ENCODE peak calls at places on chromosomes 3 and 15, in six cellular contexts. Q is K562, I is GM12892, E is HepG2, O is H1, H is GM12878. U is an unnamed sample.

GRCh38 chr15:56207711-56208110 is 36.0 kb downstream of the RFX7 start:
- DNase-seq in O (no peak), E (no peak), Q (no peak), I (no peak), H (peak), U (no peak)

GRCh38 chr3:152899306-152899705 is 64.4 kb downstream of the P2RY1 start:
- DNase-seq in H (no peak), O (no peak), E (no peak), Q (no peak), I (no peak), U (no peak)

GRCh38 chr3:55595420-55595819 is 108.3 kb upstream of the WNT5A start:
- DNase-seq in I (no peak), H (no peak), Q (no peak), O (no peak), E (no peak), U (no peak)

GRCh38 chr3:89042251-89042650 is 65.2 kb upstream of the EPHA3 start:
- DNase-seq in O (no peak), I (no peak), Q (no peak), E (no peak), H (no peak), U (no peak)

GRCh38 chr3:31968391-31968926 is 12.6 kb downstream of the OSBPL10 start:
- DNase-seq in E (no peak), Q (no peak), O (no peak), H (no peak), I (no peak), U (no peak)

GRCh38 chr3:44055951-44056350 is 185.7 kb upstream of the TOPAZ1 start:
- DNase-seq in H (no peak), Q (no peak), I (no peak), E (no peak), O (no peak), U (no peak)

GRCh38 chr3:155185623-155186022 is 105.5 kb downstream of the MME start:
- DNase-seq in Q (no peak), I (no peak), H (no peak), E (no peak), O (no peak), U (no peak)

GRCh38 chr3:90136468-90137191 is 1029.2 kb downstream of the EPHA3 start:
- DNase-seq in Q (no peak), H (no peak), I (no peak), E (no peak), O (no peak), U (no peak)

GRCh38 chr3:135238866-135239434 is 443.9 kb downstream of the EPHB1 start:
- DNase-seq in O (no peak), Q (no peak), H (no peak), I (no peak), E (no peak), U (no peak)

GRCh38 chr15:31970007-31970406 is 60.3 kb upstream of the CHRNA7 start:
- DNase-seq in O (no peak), E (no peak), Q (no peak), I (no peak), H (no peak), U (no peak)

GRCh38 chr3:11228041-11228440 is 44.2 kb upstream of the ATG7 start:
- DNase-seq in I (no peak), H (no peak), O (no peak), Q (no peak), E (no peak), U (no peak)

GRCh38 chr3:123110953-123111615 is 44.3 kb downstream of the PDIA5 start:
- DNase-seq in Q (no peak), O (no peak), E (no peak), H (no peak), I (no peak), U (no peak)

GRCh38 chr15:44011238-44011873 is 183.7 kb downstream of the FRMD5 start:
- DNase-seq in E (no peak), Q (no peak), H (no peak), I (no peak), O (no peak), U (no peak)

GRCh38 chr15:85168642-85169173 is 187.1 kb downstream of the PDE8A start:
- DNase-seq in I (peak), H (no peak), E (peak), O (peak), Q (peak), U (peak)

GRCh38 chr3:46979958-46980497 is 562 bp downstream of the NBEAL2 start:
- DNase-seq in H (no peak), Q (no peak), I (no peak), O (no peak), E (no peak), U (no peak)

DNA sequence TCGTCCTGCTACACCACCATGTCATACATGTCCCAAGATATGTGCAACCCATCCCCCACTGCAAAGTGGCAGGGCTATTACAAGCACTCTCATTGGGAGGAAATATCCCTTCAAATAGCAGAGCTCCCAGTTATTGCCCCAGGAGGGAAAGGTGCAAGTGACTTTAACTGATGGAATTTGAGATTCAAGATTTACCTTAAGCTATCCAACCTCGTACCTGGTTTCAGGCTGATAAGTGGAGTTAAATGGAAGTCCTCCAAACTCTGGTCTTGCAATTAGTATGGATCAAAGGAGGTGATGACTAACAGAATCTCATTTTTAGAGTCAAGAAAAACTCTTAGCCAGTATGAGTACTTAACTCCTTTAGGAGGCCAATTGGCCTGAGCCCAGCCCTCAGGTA is 2.1 kb downstream of the SLCO2A1 start:
- DNase-seq in Q (no peak), O (no peak), I (no peak), H (no peak), E (no peak), U (no peak)
- TF ChIP-seq TAF1 in Q (no peak), O (no peak), I (no peak), H (no peak), E (no peak), U (no peak)

DNA sequence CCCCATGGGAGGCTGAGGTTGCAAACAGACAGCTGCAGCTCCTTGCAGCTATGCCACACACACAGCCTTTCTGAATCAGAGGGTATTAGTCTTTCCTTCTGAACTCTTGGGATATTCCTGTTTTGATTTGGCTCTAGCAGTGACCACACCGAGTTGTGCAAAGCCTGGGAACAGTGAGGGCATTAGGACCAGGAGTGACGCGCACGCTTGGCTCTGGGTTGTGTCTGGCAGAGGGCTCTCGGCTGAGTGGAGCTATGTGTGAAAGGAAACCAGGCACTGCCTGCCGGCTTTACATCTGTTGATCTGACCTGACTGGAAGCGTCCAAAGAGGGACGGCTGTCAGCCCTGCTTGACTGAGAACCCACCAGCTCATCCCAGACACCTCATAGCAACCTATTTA is at the start of gene GALNT15:
- DNase-seq in I (no peak), O (no peak), Q (no peak), H (no peak), E (no peak), U (no peak)
- TF ChIP-seq POLR2A in I (no peak), O (no peak), Q (no peak), H (no peak), E (no peak), U (no peak)

GRCh38 chr3:132405188-132405587 is 12.1 kb upstream of the DNAJC13 start:
- DNase-seq in O (no peak), E (no peak), H (no peak), Q (no peak), I (no peak), U (no peak)
- TF ChIP-seq POLR2AphosphoS5 in O (no peak), E (no peak), H (no peak), Q (no peak), I (no peak), U (no peak)

GRCh38 chr3:179336345-179336929 is 11.1 kb upstream of the MFN1 start:
- DNase-seq in Q (no peak), H (no peak), E (no peak), O (no peak), I (no peak), U (no peak)

GRCh38 chr3:179332240-179332639 is 9.4 kb downstream of the ZNF639 start:
- DNase-seq in H (no peak), I (no peak), O (no peak), E (no peak), Q (no peak), U (no peak)

GRCh38 chr3:179333084-179333483 is 10.3 kb downstream of the ZNF639 start:
- DNase-seq in I (no peak), O (no peak), E (no peak), H (no peak), Q (no peak), U (no peak)

GRCh38 chr3:179330438-179330837 is 7.6 kb downstream of the ZNF639 start:
- DNase-seq in Q (no peak), H (no peak), O (no peak), I (no peak), E (no peak), U (no peak)
- TF ChIP-seq TAF1 in Q (no peak), H (no peak), O (no peak), I (no peak), E (no peak), U (no peak)

GRCh38 chr3:69385723-69386483 is at the start of gene FRMD4B:
- DNase-seq in E (peak), Q (no peak), I (no peak), H (no peak), O (peak), U (peak)
- TF ChIP-seq POLR2A in E (no peak), Q (no peak), I (no peak), H (no peak), O (no peak), U (no peak)

DNA sequence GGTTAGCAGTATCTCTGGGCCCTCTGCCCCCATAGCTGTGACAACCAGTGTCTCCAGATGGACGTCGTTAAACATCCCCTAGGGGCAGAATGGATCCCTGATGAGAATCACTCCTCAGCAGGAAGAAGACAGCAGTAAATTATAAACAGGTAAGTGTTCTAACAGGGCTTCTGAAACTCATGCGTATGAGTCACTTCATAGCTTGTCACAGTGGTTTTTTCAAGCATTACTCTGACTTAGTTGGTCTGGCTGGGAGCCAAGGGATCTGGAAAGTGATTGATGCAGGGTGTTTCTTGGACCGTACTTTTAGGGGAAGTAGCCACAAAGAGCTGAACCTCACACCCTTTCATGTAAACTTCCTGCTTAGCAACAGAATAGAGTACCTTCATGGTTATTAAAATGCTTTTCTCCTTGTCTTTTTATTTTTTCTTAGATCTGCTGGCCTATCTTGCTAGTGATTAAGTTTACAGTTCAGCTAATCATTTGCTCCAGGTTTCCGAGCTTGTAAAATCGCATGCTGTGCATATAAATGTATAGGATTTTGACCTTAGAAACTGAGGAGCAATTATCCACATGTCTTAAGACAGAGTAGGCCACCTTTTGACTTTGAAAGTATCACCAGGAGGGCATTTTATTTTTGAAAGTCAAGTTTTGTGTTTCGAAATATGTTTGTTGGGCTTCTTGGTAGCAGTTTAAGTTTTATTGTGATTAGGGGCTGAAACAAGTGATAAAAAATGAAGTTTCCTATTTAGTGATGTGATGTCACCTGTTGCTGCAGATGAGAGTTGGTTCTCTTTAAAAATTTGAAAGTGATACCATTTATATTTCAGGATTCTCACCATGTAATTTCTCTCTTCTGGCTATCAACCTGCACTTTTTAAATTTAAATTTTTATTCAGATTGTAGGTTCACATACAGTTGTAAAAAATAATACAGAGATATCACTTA is 333.9 kb downstream of the PTPRG start:
- DNase-seq in H (peak), O (no peak), E (peak), I (peak), Q (no peak), U (peak)
- TF ChIP-seq POLR2AphosphoS5 in H (no peak), O (no peak), E (no peak), I (no peak), Q (no peak), U (no peak)

GRCh38 chr3:141370065-141370533 is 1.8 kb downstream of the ZBTB38 start:
- DNase-seq in Q (peak), I (peak), E (peak), O (no peak), H (peak), U (peak)
- TF ChIP-seq TAF1 in Q (peak), I (peak), E (no peak), O (no peak), H (no peak), U (no peak)

DNA sequence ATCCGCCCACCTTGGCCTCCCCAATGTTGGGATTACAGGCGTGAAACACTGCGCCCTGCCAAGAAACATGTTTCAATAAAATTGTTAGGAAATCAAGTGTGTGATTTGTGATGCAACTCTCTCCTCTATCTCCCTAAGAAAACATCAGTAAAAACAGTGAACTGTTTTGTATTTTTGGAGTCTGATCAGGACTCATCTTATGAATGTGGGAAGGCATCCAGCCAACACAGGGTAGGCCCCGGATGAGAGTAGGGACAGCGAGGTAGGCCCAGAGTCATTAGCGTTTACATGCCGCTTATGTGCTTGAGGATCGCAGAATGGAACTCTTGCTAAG is 884 bp upstream of the GLYCTK start:
- DNase-seq in E (peak), I (no peak), Q (no peak), H (no peak), O (no peak), U (no peak)
- TF ChIP-seq POLR2A in E (no peak), I (no peak), Q (no peak), H (peak), O (no peak), U (no peak)

DNA sequence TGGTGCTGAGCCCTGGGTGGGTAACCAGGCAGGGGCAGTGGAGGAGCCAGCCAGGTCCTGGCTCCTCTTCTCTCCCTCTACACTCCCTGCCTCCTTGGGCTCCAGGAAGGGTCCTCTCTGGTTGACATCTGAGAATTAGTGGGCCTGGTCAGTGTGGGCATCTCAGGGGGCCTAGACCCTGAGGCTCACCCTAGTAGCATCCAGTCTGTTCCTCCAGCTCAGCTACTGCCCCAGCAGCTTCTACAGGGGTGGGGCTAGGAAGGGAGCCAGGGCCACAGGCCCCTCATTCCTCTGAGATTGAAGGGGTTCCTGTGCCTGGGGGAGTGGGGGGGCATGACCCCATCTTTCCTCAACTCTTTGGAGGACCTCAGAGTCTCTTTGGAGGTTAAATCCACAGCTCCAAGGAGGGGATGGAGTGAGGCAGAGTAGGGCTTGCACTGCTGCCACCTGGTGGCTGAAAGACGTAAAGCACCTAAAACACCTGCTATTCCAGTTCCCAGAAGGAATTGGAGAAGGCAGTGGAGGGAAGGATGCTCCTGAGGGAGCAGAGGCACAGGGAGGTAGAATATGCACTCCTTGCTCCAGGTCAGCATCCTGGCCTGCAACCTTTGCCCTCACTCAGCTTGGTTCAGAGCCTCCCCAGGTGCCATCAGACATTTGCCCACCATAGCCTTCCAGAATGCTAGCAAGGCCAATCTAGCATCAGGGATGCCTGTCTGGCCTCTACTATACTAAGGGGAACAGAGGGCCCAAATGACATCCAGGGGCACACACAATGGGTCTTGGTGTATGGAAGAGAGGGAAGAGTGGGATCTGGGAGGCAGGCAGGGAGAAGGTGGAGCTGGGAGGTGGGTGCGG is 25.1 kb downstream of the C3orf18 start:
- DNase-seq in O (peak), Q (peak), E (peak), H (no peak), I (peak), U (peak)
- TF ChIP-seq POLR2AphosphoS5 in O (no peak), Q (no peak), E (no peak), H (no peak), I (no peak), U (no peak)

GRCh38 chr3:29064085-29064484 is 216.8 kb upstream of the RBMS3 start:
- DNase-seq in Q (no peak), I (no peak), H (no peak), E (no peak), O (no peak), U (no peak)
- TF ChIP-seq TAF1 in Q (no peak), I (no peak), H (no peak), E (no peak), O (no peak), U (no peak)